ENCODE peak calls at places on chromosomes 12 and 14, in four cellular contexts. One of them, this sample, is unnamed.

GRCh38 chr14:94110552-94111181 is at the start of gene IFI27:
- DNase-seq in upper lobe of right lung: no peak
- DNase-seq in pancreas: no peak
- DNase-seq in mammary epithelial cell: no peak
- DNase-seq in this sample: peak

GRCh38 chr14:24871302-24871701 is 178.6 kb downstream of the STXBP6 start:
- DNase-seq in upper lobe of right lung: no peak
- DNase-seq in pancreas: no peak
- DNase-seq in mammary epithelial cell: no peak
- DNase-seq in this sample: no peak

GRCh38 chr12:83856803-83857202 is 1055.8 kb downstream of the SLC6A15 start:
- DNase-seq in upper lobe of right lung: no peak
- DNase-seq in pancreas: no peak
- DNase-seq in mammary epithelial cell: no peak
- DNase-seq in this sample: no peak

GRCh38 chr12:66235626-66236281 is 46.7 kb downstream of the IRAK3 start:
- DNase-seq in upper lobe of right lung: no peak
- DNase-seq in pancreas: no peak
- DNase-seq in mammary epithelial cell: no peak
- DNase-seq in this sample: no peak

GRCh38 chr12:23810327-23810902 is 139.1 kb downstream of the SOX5 start:
- DNase-seq in upper lobe of right lung: no peak
- DNase-seq in pancreas: no peak
- DNase-seq in mammary epithelial cell: no peak
- DNase-seq in this sample: no peak

GRCh38 chr12:90229771-90230170 is 521.1 kb upstream of the ATP2B1 start:
- DNase-seq in upper lobe of right lung: no peak
- DNase-seq in pancreas: no peak
- DNase-seq in mammary epithelial cell: no peak
- DNase-seq in this sample: no peak

GRCh38 chr12:94889512-94890210 is 113.8 kb downstream of the NDUFA12 start:
- DNase-seq in upper lobe of right lung: no peak
- DNase-seq in pancreas: no peak
- DNase-seq in mammary epithelial cell: no peak
- DNase-seq in this sample: no peak

GRCh38 chr14:98900721-98901272 is 371.2 kb downstream of the BCL11B start:
- DNase-seq in upper lobe of right lung: no peak
- DNase-seq in pancreas: no peak
- DNase-seq in mammary epithelial cell: no peak
- DNase-seq in this sample: no peak

GRCh38 chr12:96249196-96250118 is 55.3 kb downstream of the ELK3 start:
- DNase-seq in upper lobe of right lung: no peak
- DNase-seq in pancreas: no peak
- DNase-seq in mammary epithelial cell: no peak
- DNase-seq in this sample: no peak

GRCh38 chr12:321606-322326 is 59.1 kb upstream of the SLC6A13 start:
- DNase-seq in upper lobe of right lung: no peak
- DNase-seq in pancreas: peak
- DNase-seq in mammary epithelial cell: peak
- DNase-seq in this sample: no peak

GRCh38 chr14:79920180-79920579 is 291.1 kb downstream of the DIO2 start:
- DNase-seq in upper lobe of right lung: no peak
- DNase-seq in pancreas: no peak
- DNase-seq in mammary epithelial cell: no peak
- DNase-seq in this sample: no peak

GRCh38 chr12:60148831-60149230 is 553.0 kb downstream of the SLC16A7 start:
- DNase-seq in upper lobe of right lung: no peak
- DNase-seq in pancreas: no peak
- DNase-seq in mammary epithelial cell: peak
- DNase-seq in this sample: no peak

GRCh38 chr12:8077207-8077606 is 4.9 kb upstream of the NECAP1 start:
- DNase-seq in upper lobe of right lung: no peak
- DNase-seq in pancreas: no peak
- DNase-seq in mammary epithelial cell: peak
- DNase-seq in this sample: no peak

GRCh38 chr12:111759276-111759675 is 7.5 kb upstream of the ALDH2 start:
- DNase-seq in upper lobe of right lung: no peak
- DNase-seq in pancreas: no peak
- DNase-seq in mammary epithelial cell: no peak
- DNase-seq in this sample: no peak

GRCh38 chr12:132835076-132835870 is 6.6 kb upstream of the GOLGA3 start:
- DNase-seq in upper lobe of right lung: no peak
- DNase-seq in pancreas: no peak
- DNase-seq in mammary epithelial cell: no peak
- DNase-seq in this sample: no peak

GRCh38 chr12:126558810-126559209 is 1493.6 kb downstream of the AACS start:
- DNase-seq in upper lobe of right lung: no peak
- DNase-seq in pancreas: no peak
- DNase-seq in mammary epithelial cell: no peak
- DNase-seq in this sample: no peak

GRCh38 chr14:73783107-73783727 is 68.4 kb upstream of the PTGR2 start:
- DNase-seq in upper lobe of right lung: no peak
- DNase-seq in pancreas: no peak
- DNase-seq in mammary epithelial cell: no peak
- DNase-seq in this sample: no peak
- H3K4me3 ChIP-seq in upper lobe of right lung: no peak
- H3K4me3 ChIP-seq in pancreas: no peak
- H3K4me3 ChIP-seq in mammary epithelial cell: no peak
- H3K4me3 ChIP-seq in this sample: peak

GRCh38 chr14:49306152-49306751 is 279.9 kb downstream of the RPS29 start:
- DNase-seq in upper lobe of right lung: no peak
- DNase-seq in pancreas: no peak
- DNase-seq in mammary epithelial cell: peak
- DNase-seq in this sample: no peak
- TF ChIP-seq CTCF in upper lobe of right lung: peak
- TF ChIP-seq CTCF in pancreas: no peak
- TF ChIP-seq CTCF in mammary epithelial cell: peak
- TF ChIP-seq CTCF in this sample: peak

GRCh38 chr12:123714302-123714627 is 2.1 kb downstream of the ATP6V0A2 start:
- DNase-seq in upper lobe of right lung: no peak
- DNase-seq in pancreas: no peak
- DNase-seq in mammary epithelial cell: no peak
- DNase-seq in this sample: no peak

GRCh38 chr12:123712780-123713319 is 697 bp downstream of the ATP6V0A2 start:
- DNase-seq in upper lobe of right lung: no peak
- DNase-seq in pancreas: no peak
- DNase-seq in mammary epithelial cell: peak
- DNase-seq in this sample: no peak

GRCh38 chr12:123715151-123715676 is 3.1 kb downstream of the ATP6V0A2 start:
- DNase-seq in upper lobe of right lung: no peak
- DNase-seq in pancreas: no peak
- DNase-seq in mammary epithelial cell: no peak
- DNase-seq in this sample: no peak

GRCh38 chr12:123713398-123714301 is 1.5 kb downstream of the ATP6V0A2 start:
- DNase-seq in upper lobe of right lung: no peak
- DNase-seq in pancreas: no peak
- DNase-seq in mammary epithelial cell: peak
- DNase-seq in this sample: no peak
- H3K4me3 ChIP-seq in upper lobe of right lung: peak
- H3K4me3 ChIP-seq in pancreas: no peak
- H3K4me3 ChIP-seq in mammary epithelial cell: peak
- H3K4me3 ChIP-seq in this sample: peak

GRCh38 chr12:65170245-65170881 is 980 bp downstream of the LEMD3 start:
- DNase-seq in upper lobe of right lung: peak
- DNase-seq in pancreas: peak
- DNase-seq in mammary epithelial cell: peak
- DNase-seq in this sample: peak
- TF ChIP-seq CTCF in upper lobe of right lung: no peak
- TF ChIP-seq CTCF in pancreas: no peak
- TF ChIP-seq CTCF in mammary epithelial cell: no peak
- TF ChIP-seq CTCF in this sample: no peak

DNA sequence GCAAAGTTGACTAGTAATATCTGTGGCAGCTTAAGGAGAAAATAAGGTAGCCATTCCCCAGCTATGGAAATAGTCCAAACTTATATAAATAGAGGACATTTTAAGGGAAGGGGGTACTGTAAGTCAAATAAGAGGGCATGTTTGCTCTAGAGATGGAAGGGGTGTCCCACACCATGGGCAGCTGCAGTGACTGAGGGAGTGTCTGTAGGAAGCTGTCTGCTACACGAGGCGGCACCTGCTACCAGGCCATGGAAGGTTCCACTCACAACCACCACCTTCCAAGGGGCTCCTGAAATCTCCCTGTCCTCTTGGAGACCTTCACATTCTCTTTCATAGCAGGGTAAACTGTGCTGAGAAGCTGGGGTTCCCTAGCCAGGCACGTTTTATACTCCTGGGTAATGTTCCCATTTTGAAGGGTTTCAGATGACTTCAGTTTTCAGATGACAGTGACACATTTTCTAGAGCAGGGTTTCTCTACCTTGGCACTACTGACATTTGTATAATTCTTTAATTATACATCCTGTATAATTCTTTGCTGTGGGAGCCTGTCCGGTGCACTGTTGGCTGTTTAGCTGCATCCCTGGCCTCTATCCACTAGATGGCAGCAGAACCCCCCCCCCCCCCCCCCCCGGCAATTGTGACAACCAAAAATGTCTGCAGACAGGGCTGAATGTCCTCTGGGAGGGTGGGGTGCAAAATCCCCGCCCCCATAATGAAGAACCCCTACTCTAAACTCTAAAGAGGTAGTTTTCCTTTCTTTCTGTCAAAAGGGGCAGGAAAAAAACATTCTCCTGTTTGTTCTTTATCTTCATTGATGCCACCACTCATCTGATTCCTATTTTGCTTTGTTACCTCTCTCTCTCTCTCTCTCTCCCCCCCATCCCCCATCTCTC is 11.6 kb upstream of the SMCO2 start:
- DNase-seq in upper lobe of right lung: no peak
- DNase-seq in pancreas: no peak
- DNase-seq in mammary epithelial cell: no peak
- DNase-seq in this sample: no peak
- H3K4me3 ChIP-seq in upper lobe of right lung: no peak
- H3K4me3 ChIP-seq in pancreas: no peak
- H3K4me3 ChIP-seq in mammary epithelial cell: no peak
- H3K4me3 ChIP-seq in this sample: no peak

DNA sequence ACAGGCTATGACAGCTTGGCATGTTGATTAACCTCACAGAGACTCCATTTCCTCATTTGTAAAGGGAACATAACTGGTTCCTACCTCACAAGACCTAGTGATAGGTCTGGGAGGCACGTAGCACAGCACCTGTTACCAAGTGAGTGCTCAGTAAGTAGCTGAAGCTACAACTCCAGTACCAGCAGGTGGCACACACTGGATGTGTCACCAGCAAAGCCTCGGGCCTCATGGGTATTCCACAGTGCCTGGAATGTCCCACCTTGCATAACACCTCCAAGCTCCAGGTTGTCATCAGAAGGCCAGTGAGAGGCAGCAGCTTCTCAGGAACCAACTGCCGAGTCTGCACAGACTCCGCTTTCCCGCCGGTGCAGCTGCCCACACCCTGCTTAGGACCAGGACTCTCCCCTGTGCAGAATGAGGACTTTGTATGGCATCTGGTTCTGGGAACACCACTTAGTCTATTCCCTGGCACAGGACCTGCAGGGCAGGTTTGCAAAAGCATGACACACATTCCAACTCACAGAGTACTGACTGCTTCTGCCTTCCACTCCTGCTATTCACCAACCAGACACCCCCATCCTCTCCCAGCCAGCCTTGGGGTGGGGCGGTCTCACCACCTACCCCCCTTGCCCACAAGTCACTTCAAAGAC is 4.2 kb downstream of the VDR start:
- DNase-seq in upper lobe of right lung: peak
- DNase-seq in pancreas: peak
- DNase-seq in mammary epithelial cell: peak
- DNase-seq in this sample: no peak
- TF ChIP-seq CTCF in upper lobe of right lung: peak
- TF ChIP-seq CTCF in pancreas: no peak
- TF ChIP-seq CTCF in mammary epithelial cell: peak
- TF ChIP-seq CTCF in this sample: no peak

GRCh38 chr12:77834618-77835017 is 3.9 kb downstream of the NAV3 start:
- DNase-seq in upper lobe of right lung: no peak
- DNase-seq in pancreas: no peak
- DNase-seq in mammary epithelial cell: no peak
- DNase-seq in this sample: no peak
- H3K4me3 ChIP-seq in upper lobe of right lung: no peak
- H3K4me3 ChIP-seq in pancreas: no peak
- H3K4me3 ChIP-seq in mammary epithelial cell: no peak
- H3K4me3 ChIP-seq in this sample: no peak

GRCh38 chr14:51449666-51450061 is 202.0 kb upstream of the FRMD6 start:
- DNase-seq in upper lobe of right lung: no peak
- DNase-seq in pancreas: no peak
- DNase-seq in mammary epithelial cell: no peak
- DNase-seq in this sample: no peak
- TF ChIP-seq CTCF in upper lobe of right lung: no peak
- TF ChIP-seq CTCF in pancreas: no peak
- TF ChIP-seq CTCF in mammary epithelial cell: no peak
- TF ChIP-seq CTCF in this sample: no peak

DNA sequence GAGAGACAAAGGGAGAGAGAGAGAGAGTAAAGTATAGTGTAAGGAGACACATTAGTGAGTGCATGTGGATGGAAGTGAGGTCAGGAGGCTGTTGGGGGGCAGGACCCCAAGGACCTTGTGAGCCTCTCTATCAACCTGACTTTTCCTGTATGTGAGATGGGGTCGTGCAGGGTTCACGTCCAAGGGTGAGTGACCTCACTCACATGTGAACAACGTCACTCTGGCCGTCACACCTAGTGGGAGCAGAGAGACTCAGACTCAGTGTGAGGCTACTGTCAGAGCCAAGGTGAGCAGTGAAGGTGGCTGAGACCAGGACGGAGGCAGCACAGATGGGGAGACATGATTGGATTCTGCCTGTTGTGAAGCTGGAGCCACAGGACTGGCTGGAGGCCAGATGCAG is 93.1 kb downstream of the LGMN start:
- DNase-seq in upper lobe of right lung: no peak
- DNase-seq in pancreas: no peak
- DNase-seq in mammary epithelial cell: no peak
- DNase-seq in this sample: no peak
- H3K4me3 ChIP-seq in upper lobe of right lung: peak
- H3K4me3 ChIP-seq in pancreas: no peak
- H3K4me3 ChIP-seq in mammary epithelial cell: no peak
- H3K4me3 ChIP-seq in this sample: peak

This sample was measured in coronary artery.